ENCODE peak calls at places on chromosomes 7 and 10, in seven cellular contexts. R is left cardiac atrium; S is thyroid gland; H is EH; G is activated CD4-positive, alpha-beta memory T cell treated with anti-CD3 and anti-CD28 coated beads for 36 hours; J is activated CD4-positive, alpha-beta T cell treated with anti-CD3 and anti-CD28 coated beads, Interleukin-2, amount 10 ng/mL, durations not matched to agents 7 days and 5 days; L is A172. V is an unnamed sample.

GRCh38 chr10:18665815-18666558 is 6.8 kb downstream of the ARL5B start:
- DNase-seq in R (no peak), S (no peak), H (peak; percentile 52), G (no peak), J (no peak), L (no peak), V (no peak)

GRCh38 chr7:5396542-5396941 is 27.1 kb downstream of the TNRC18 start:
- DNase-seq in R (no peak), S (no peak), H (peak; percentile 26), G (peak; percentile 78), J (peak; percentile 70), L (no peak), V (peak; percentile 18)

GRCh38 chr10:49001402-49001801 is 61.8 kb upstream of the LRRC18 start:
- DNase-seq in R (peak; percentile 44), S (no peak), H (peak; percentile 6), G (no peak), J (no peak), L (no peak), V (no peak)

GRCh38 chr7:92360387-92360786 is 86.9 kb upstream of the GATAD1 start:
- DNase-seq in R (no peak), S (no peak), H (peak; percentile 57), G (no peak), J (no peak), L (no peak), V (no peak)

GRCh38 chr10:7501157-7501556 is 90.3 kb upstream of the SFMBT2 start:
- DNase-seq in R (no peak), S (no peak), H (no peak), G (no peak), J (no peak), L (no peak), V (no peak)

GRCh38 chr7:102912742-102913141 is at the start of gene LRRC17:
- DNase-seq in R (peak; percentile 23), S (no peak), H (peak; percentile 81), G (no peak), J (no peak), L (peak; percentile 94), V (no peak)

GRCh38 chr7:32347244-32347828 is 142.8 kb downstream of the LSM5 start:
- DNase-seq in R (no peak), S (peak; percentile 21), H (peak; percentile 20), G (peak; percentile 38), J (peak; percentile 39), L (peak; percentile 48), V (no peak)

GRCh38 chr7:12638851-12639467 is 48.5 kb upstream of the ARL4A start:
- DNase-seq in R (no peak), S (no peak), H (peak; percentile 49), G (no peak), J (no peak), L (peak; percentile 61), V (no peak)

GRCh38 chr10:60508831-60509230 is 119.2 kb upstream of the ANK3 start:
- DNase-seq in R (no peak), S (no peak), H (no peak), G (no peak), J (no peak), L (no peak), V (no peak)

GRCh38 chr7:85686410-85687181 is 499.7 kb upstream of the SEMA3D start:
- DNase-seq in R (no peak), S (no peak), H (no peak), G (no peak), J (no peak), L (no peak), V (no peak)

GRCh38 chr7:28296571-28297483 is 115.5 kb upstream of the CREB5 start:
- DNase-seq in R (peak; percentile 32), S (peak; percentile 32), H (peak; percentile 37), G (peak; percentile 60), J (peak; percentile 62), L (peak; percentile 69), V (peak; percentile 8)

GRCh38 chr10:87038786-87039185 is 18.7 kb downstream of the FAM25A start:
- DNase-seq in R (no peak), S (no peak), H (no peak), G (no peak), J (no peak), L (no peak), V (no peak)

GRCh38 chr10:98879486-98879885 is 356.2 kb downstream of the HPSE2 start:
- DNase-seq in R (no peak), S (no peak), H (peak; percentile 45), G (no peak), J (no peak), L (no peak), V (no peak)

GRCh38 chr10:6678211-6678803 is 98.2 kb upstream of the PRKCQ start:
- DNase-seq in R (peak; percentile 49), S (peak; percentile 63), H (peak; percentile 33), G (peak; percentile 76), J (peak; percentile 69), L (peak; percentile 40), V (peak; percentile 31)

GRCh38 chr10:13206546-13207443 is 27.4 kb downstream of the UCMA start:
- DNase-seq in R (no peak), S (peak; percentile 13), H (peak; percentile 40), G (no peak), J (peak; percentile 20), L (no peak), V (no peak)

GRCh38 chr7:26279405-26279804 is 12.3 kb upstream of the SNX10 start:
- DNase-seq in R (no peak), S (no peak), H (peak; percentile 31), G (peak; percentile 59), J (peak; percentile 49), L (peak; percentile 91), V (no peak)

GRCh38 chr10:75857269-75857846 is 425.9 kb downstream of the LRMDA start:
- DNase-seq in R (no peak), S (no peak), H (no peak), G (no peak), J (no peak), L (no peak), V (no peak)

GRCh38 chr7:138565451-138566114 is 105.5 kb downstream of the TRIM24 start:
- DNase-seq in R (no peak), S (no peak), H (peak; percentile 31), G (no peak), J (no peak), L (peak; percentile 14), V (no peak)

GRCh38 chr10:76543655-76544054 is 1094.0 kb downstream of the KCNMA1 start:
- DNase-seq in R (no peak), S (no peak), H (peak; percentile 41), G (no peak), J (no peak), L (peak; percentile 22), V (no peak)

GRCh38 chr7:7607010-7607409 is 33.5 kb upstream of the UMAD1 start:
- DNase-seq in R (no peak), S (peak; percentile 1), H (no peak), G (no peak), J (no peak), L (no peak), V (no peak)

GRCh38 chr7:137978464-137979237 is 23.2 kb downstream of the CREB3L2 start:
- DNase-seq in R (peak; percentile 75), S (no peak), H (peak; percentile 99), G (no peak), J (no peak), L (peak; percentile 95), V (no peak)

GRCh38 chr7:30596043-30596641 is 1.5 kb downstream of the GARS1 start:
- DNase-seq in R (no peak), S (no peak), H (peak; percentile 66), G (peak; percentile 34), J (peak; percentile 11), L (peak; percentile 37), V (no peak)

GRCh38 chr10:131079314-131079713 is 232.2 kb downstream of the TCERG1L start:
- DNase-seq in R (no peak), S (no peak), H (no peak), G (no peak), J (no peak), L (no peak), V (no peak)

V was measured in stimulated activated CD8-positive, alpha-beta memory T cell treated with anti-CD3 and anti-CD28 coated beads, Interleukin-4, amount 100 ng/mL, for 1 hour.